ENCODE peak calls at places on chromosomes 1 and 21, in ten cellular contexts. G, X, Y, E, L, Q, S, P, J and F are unnamed samples. For H3K9me3, the result is how much of the 10 kb centered on the place peaks cover.

GRCh38 chr21:17679002-17679600 is 66.4 kb upstream of the BTG3 start:
- DNase-seq in X (peak), G (peak), Y (no peak), J (peak), S (no peak), E (no peak), P (no peak), L (no peak), Q (no peak), F (no peak)

GRCh38 chr1:204723131-204723787 is 37.7 kb upstream of the LRRN2 start:
- DNase-seq in G (no peak), S (no peak), Y (peak), P (no peak), E (no peak), X (no peak), L (peak), J (no peak), Q (no peak), F (no peak)

GRCh38 chr1:12309783-12310742 is 80.2 kb downstream of the VPS13D start:
- DNase-seq in E (no peak), Q (peak), P (no peak), L (no peak), J (no peak), X (no peak), Y (peak), G (no peak), S (no peak), F (no peak)

GRCh38 chr1:19529570-19530145 is 44.3 kb upstream of the CAPZB start:
- DNase-seq in J (no peak), Y (no peak), E (no peak), G (no peak), P (no peak), S (no peak), X (no peak), Q (no peak), L (no peak), F (no peak)

GRCh38 chr1:244196890-244197289 is 145.8 kb downstream of the ZBTB18 start:
- DNase-seq in G (no peak), X (no peak), Y (no peak), S (no peak), Q (no peak), J (no peak), E (no peak), L (no peak), P (no peak), F (no peak)

GRCh38 chr1:41515131-41515678 is 30.7 kb upstream of the EDN2 start:
- DNase-seq in G (no peak), Y (peak), X (no peak), Q (no peak), S (no peak), E (no peak), P (no peak), J (no peak), L (no peak), F (no peak)

GRCh38 chr1:47675721-47676120 is 237.9 kb downstream of the FOXD2 start:
- DNase-seq in E (no peak), J (no peak), G (no peak), S (peak), Y (peak), L (no peak), X (no peak), P (no peak), Q (peak), F (peak)

GRCh38 chr1:32991386-32991785 is 26.8 kb upstream of the RNF19B start:
- DNase-seq in Y (no peak), G (no peak), S (no peak), L (no peak), J (no peak), X (no peak), Q (no peak), P (no peak), E (no peak), F (no peak)

GRCh38 chr1:219664310-219665029 is 51.6 kb upstream of the ZC3H11B start:
- DNase-seq in Y (no peak), E (no peak), G (no peak), Q (no peak), L (no peak), J (no peak), P (no peak), X (no peak), S (no peak), F (no peak)

GRCh38 chr1:203229471-203230178 is at the start of gene CHIT1:
- DNase-seq in S (no peak), X (no peak), Q (no peak), P (no peak), L (no peak), J (no peak), E (no peak), Y (no peak), G (no peak), F (no peak)

GRCh38 chr1:46364612-46365011 is 24.0 kb downstream of the NSUN4 start:
- DNase-seq in G (no peak), E (no peak), Q (no peak), L (no peak), S (no peak), P (no peak), J (no peak), X (no peak), Y (no peak), F (no peak)

GRCh38 chr1:162632234-162632666 is at the start of gene DDR2:
- DNase-seq in Y (peak), S (peak), J (no peak), Q (peak), G (no peak), E (peak), L (no peak), X (no peak), P (no peak), F (peak)

GRCh38 chr1:2946999-2947650 is 74.1 kb upstream of the ACTRT2 start:
- DNase-seq in Y (no peak), J (no peak), E (no peak), P (no peak), Q (no peak), G (no peak), X (no peak), S (no peak), L (no peak), F (no peak)
- H3K9me3 ChIP-seq in Y (under half), J (under half), E (under half), P (under half), Q (under half), G (under half), X (under half), S (under half), L (under half), F (under half)

GRCh38 chr21:46581780-46582307 is 23.0 kb downstream of the S100B start:
- DNase-seq in J (no peak), P (no peak), Y (no peak), X (no peak), S (no peak), E (no peak), L (no peak), Q (no peak), G (no peak), F (no peak)
- H3K9me3 ChIP-seq in J (under half), P (under half), Y (under half), X (under half), S (under half), E (under half), L (under half), Q (half or more), G (under half), F (under half)

GRCh38 chr1:2833454-2834145 is 32.1 kb upstream of the TTC34 start:
- DNase-seq in X (no peak), P (no peak), S (no peak), L (no peak), Y (no peak), E (no peak), J (no peak), G (no peak), Q (no peak), F (no peak)
- H3K9me3 ChIP-seq in X (under half), P (under half), S (under half), L (under half), Y (under half), E (under half), J (under half), G (under half), Q (under half), F (under half)

GRCh38 chr1:217136895-217137205 is 413.6 kb upstream of the ESRRG start:
- DNase-seq in G (no peak), S (no peak), X (no peak), E (no peak), P (no peak), J (no peak), Q (no peak), L (no peak), Y (no peak), F (no peak)

GRCh38 chr1:217138839-217139466 is 415.7 kb upstream of the ESRRG start:
- DNase-seq in X (no peak), G (no peak), J (peak), E (no peak), L (no peak), Y (no peak), Q (no peak), P (no peak), S (no peak), F (no peak)

GRCh38 chr1:217135987-217136894 is 413.0 kb upstream of the ESRRG start:
- DNase-seq in P (no peak), S (no peak), X (peak), L (peak), Y (no peak), G (no peak), J (peak), E (no peak), Q (no peak), F (no peak)

GRCh38 chr1:217138173-217138838 is 415.1 kb upstream of the ESRRG start:
- DNase-seq in Y (no peak), L (no peak), P (no peak), Q (no peak), G (no peak), S (no peak), J (peak), X (no peak), E (no peak), F (no peak)

DNA sequence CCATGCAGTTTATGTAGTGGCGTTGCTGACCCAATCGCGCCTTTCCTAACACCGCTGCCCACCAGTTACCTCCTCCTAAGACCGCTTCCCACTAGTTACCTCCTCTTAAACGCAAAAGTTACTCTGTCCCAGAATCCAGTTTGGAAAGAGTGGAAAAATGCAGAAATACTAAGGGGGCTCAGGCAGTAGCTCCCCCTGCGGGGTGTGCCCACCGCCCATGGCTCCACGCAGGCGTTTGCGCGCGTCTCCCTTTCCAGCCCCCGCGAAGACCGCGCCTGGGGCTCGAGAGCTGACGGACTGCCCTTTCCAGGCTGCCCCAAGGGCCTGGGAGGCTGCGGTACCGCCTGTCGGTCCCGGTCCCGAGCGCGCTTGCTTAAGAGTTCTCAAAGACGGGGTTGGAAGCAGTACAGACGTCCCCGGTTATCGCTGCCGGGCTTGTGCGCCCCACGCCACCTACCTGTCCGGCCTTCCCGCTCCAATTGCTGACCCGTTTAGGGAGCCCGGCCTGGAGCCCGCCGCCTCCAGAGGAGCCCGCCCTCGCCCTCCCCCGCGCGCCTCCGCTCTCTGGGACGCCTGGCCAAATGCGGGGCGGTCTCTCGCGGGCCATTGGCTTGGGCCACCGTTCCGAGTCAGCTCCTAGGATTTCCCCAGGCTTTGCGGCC is 414.1 kb upstream of the ESRRG start:
- DNase-seq in P (no peak), J (peak), Q (no peak), G (no peak), Y (no peak), L (no peak), E (no peak), S (no peak), X (peak), F (no peak)
- H3K9me3 ChIP-seq in P (under half), J (under half), Q (under half), G (under half), Y (under half), L (under half), E (under half), S (under half), X (under half), F (under half)

GRCh38 chr1:247189981-247190798 is 18.4 kb upstream of the ZNF124 start:
- DNase-seq in Y (no peak), S (no peak), P (no peak), E (no peak), Q (no peak), G (no peak), X (no peak), J (no peak), L (no peak), F (no peak)
- H3K9me3 ChIP-seq in Y (under half), S (under half), P (half or more), E (half or more), Q (half or more), G (under half), X (under half), J (under half), L (under half), F (under half)

GRCh38 chr21:39924577-39925308 is 57.5 kb downstream of the PCP4 start:
- DNase-seq in S (no peak), E (no peak), G (no peak), P (no peak), Q (no peak), Y (no peak), X (no peak), L (no peak), J (no peak), F (no peak)
- H3K9me3 ChIP-seq in S (under half), E (under half), G (under half), P (under half), Q (under half), Y (under half), X (under half), L (under half), J (under half), F (under half)

GRCh38 chr21:30166171-30166570 is 434 bp downstream of the CLDN17 start:
- DNase-seq in Y (no peak), Q (no peak), G (no peak), X (no peak), L (no peak), S (no peak), J (no peak), E (no peak), P (no peak), F (no peak)
- H3K9me3 ChIP-seq in Y (under half), Q (under half), G (under half), X (under half), L (under half), S (under half), J (under half), E (under half), P (under half), F (under half)

DNA sequence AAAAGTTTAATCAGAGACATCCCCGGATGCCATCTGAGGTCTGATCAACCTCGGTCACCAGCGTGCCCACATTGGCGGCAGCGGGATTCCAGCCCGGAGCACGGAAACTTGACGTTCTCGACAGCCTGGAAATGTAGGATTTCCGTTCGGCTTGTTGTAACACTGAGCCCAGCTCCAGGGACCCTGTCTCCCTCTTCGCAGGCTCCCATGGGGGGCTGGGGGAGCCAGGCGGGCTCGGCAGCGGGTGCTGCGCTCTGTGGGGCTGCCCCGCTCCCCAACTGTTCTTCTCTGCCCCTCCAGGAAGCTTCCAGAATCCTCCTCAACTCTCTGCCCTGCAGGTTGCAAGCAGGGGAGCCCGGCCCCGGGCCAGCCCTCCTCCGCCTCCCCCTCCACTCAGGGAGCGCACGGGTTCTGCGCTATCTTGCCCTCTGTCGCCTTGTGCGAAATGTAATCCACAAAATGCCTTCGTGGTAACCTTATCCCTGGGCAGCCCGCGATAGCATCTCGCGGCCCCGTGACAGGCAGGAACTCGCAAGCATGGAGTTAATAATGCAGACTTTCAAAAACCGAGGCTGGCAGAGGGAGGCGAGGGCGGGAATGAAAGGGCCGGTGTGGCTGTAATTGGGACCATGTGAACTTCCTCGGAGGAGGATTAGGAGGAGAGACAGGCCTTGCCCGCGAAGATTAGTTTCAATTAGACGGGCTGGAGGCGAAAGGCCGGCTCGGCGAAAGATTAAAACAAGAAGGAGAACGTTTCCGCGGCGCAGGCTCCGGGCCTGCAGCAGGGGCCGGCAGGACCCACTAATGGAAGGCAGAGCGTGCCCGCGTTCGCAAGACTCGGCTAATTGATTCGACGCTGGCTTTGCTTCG is 53.9 kb upstream of the TTC34 start:
- DNase-seq in E (no peak), P (no peak), Q (no peak), S (no peak), G (no peak), J (no peak), X (no peak), L (peak), Y (no peak), F (peak)
- H3K9me3 ChIP-seq in E (under half), P (under half), Q (under half), S (under half), G (under half), J (under half), X (under half), L (under half), Y (under half), F (under half)

GRCh38 chr1:152622803-152623202 is at the start of gene LCE3A:
- DNase-seq in Y (no peak), P (no peak), Q (no peak), E (no peak), S (no peak), G (no peak), J (no peak), L (no peak), X (no peak), F (no peak)

GRCh38 chr1:152621993-152622392 is 910 bp downstream of the LCE3A start:
- DNase-seq in Q (no peak), L (no peak), J (no peak), P (no peak), E (no peak), S (no peak), G (no peak), Y (no peak), X (no peak), F (no peak)

GRCh38 chr1:152626688-152627087 is 3.8 kb upstream of the LCE3A start:
- DNase-seq in E (no peak), P (no peak), G (no peak), L (no peak), J (no peak), X (no peak), S (no peak), Y (no peak), Q (no peak), F (no peak)

GRCh38 chr1:152623203-152623844 is 421 bp upstream of the LCE3A start:
- DNase-seq in X (no peak), S (no peak), G (no peak), J (no peak), P (no peak), L (peak), E (no peak), Y (no peak), Q (no peak), F (peak)
- H3K9me3 ChIP-seq in X (under half), S (under half), G (under half), J (under half), P (under half), L (under half), E (under half), Y (under half), Q (under half), F (under half)

GRCh38 chr1:158454537-158454936 is 7.1 kb upstream of the OR10K1 start:
- DNase-seq in X (no peak), L (no peak), J (no peak), E (no peak), G (no peak), S (no peak), Y (no peak), P (no peak), Q (no peak), F (no peak)
- H3K9me3 ChIP-seq in X (under half), L (under half), J (under half), E (under half), G (under half), S (under half), Y (under half), P (under half), Q (under half), F (under half)